ENCODE peak calls at places on chromosomes 11 and 22, in four cellular contexts. A, F, D and N are unnamed samples.

GRCh38 chr11:63858628-63859550 is 20.0 kb downstream of the MARK2 start:
- DNase-seq in A (peak; percentile 82), F (peak; percentile 72), D (no peak), N (peak; percentile 51)

GRCh38 chr11:44030276-44030932 is 17.4 kb upstream of the ACCSL start:
- DNase-seq in A (peak; percentile 94), F (no peak), D (no peak), N (no peak)

GRCh38 chr11:69301491-69302401 is 7.8 kb downstream of the MYEOV start:
- DNase-seq in A (peak; percentile 90), D (no peak), F (no peak), N (peak; percentile 74)

GRCh38 chr22:38543822-38544221 is 26.2 kb downstream of the DMC1 start:
- DNase-seq in F (no peak), D (no peak), A (no peak), N (no peak)

GRCh38 chr22:42799462-42800405 is 57.3 kb downstream of the ARFGAP3 start:
- DNase-seq in A (peak; percentile 23), D (no peak), F (no peak), N (no peak)

GRCh38 chr11:45617886-45618601 is 47.4 kb downstream of the CHST1 start:
- DNase-seq in F (no peak), A (no peak), D (no peak), N (no peak)

GRCh38 chr22:38187413-38188212 is 6.0 kb upstream of the PLA2G6 start:
- DNase-seq in A (peak; percentile 56), F (no peak), D (no peak), N (no peak)

GRCh38 chr11:104343578-104343977 is 179.6 kb upstream of the PDGFD start:
- DNase-seq in F (no peak), D (no peak), A (peak; percentile 11), N (no peak)

GRCh38 chr11:60786811-60787567 is 1.9 kb downstream of the MS4A10 start:
- DNase-seq in F (peak; percentile 86), A (peak; percentile 92), D (no peak), N (peak; percentile 61)

GRCh38 chr22:36281726-36282077 is 28.8 kb downstream of the APOL1 start:
- DNase-seq in D (no peak), F (no peak), A (no peak), N (no peak)

GRCh38 chr11:114308689-114309089 is 12.5 kb downstream of the NNMT start:
- DNase-seq in F (no peak), A (peak; percentile 87), D (no peak), N (no peak)

GRCh38 chr11:23406131-23406819 is 546.0 kb upstream of the CCDC179 start:
- DNase-seq in F (no peak), A (no peak), D (no peak), N (no peak)

GRCh38 chr11:59097113-59097708 is 9.8 kb upstream of the FAM111B start:
- DNase-seq in A (peak; percentile 66), D (peak; percentile 29), F (peak; percentile 60), N (peak; percentile 67)

GRCh38 chr11:103534191-103534590 is 425.0 kb downstream of the DYNC2H1 start:
- DNase-seq in D (no peak), F (no peak), A (no peak), N (no peak)

GRCh38 chr22:20112623-20113511 is 3.0 kb upstream of the RANBP1 start:
- DNase-seq in F (peak; percentile 54), A (no peak), D (no peak), N (no peak)

GRCh38 chr22:19884161-19884953 is 29.7 kb upstream of the GNB1L start:
- DNase-seq in A (no peak), F (peak; percentile 54), D (no peak), N (no peak)

DNA sequence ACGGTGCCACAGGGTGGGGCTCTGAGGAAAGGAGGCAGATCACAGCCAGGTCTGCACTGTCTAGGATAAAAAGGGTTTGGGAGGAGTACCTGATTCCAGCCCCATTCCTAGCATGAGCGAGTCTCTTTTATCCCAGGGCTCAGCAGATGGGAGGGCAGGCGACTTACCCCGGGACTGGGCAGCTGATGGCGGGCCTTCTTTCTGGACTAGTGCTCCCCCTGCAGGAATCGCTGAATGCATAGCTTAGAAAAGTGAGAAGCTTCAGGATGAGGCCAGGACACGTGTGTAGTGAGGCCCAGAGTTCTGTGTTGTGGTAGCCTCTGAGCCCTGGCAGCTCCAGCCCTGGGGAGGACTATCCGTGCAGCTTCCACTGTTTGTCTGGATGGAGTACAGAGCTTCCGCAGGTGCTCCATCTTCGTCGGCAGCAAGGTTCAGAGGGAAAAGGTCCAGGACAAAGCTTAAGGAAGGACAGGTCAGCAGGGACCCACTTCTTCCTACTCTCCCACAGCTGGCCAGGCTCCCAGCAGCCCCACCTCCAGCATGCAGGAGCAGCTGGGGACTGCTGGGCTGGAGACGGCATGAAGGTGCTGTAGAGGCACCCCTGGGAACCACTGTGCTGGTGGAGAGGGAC is 30.4 kb downstream of the COMMD9 start:
- DNase-seq in F (peak; percentile 69), D (peak; percentile 24), A (peak; percentile 80), N (no peak)
- TF ChIP-seq CTCF in F (peak; percentile 53), D (peak; percentile 63), A (peak; percentile 83), N (no peak)

GRCh38 chr22:41197046-41197807 is 7.9 kb upstream of the L3MBTL2 start:
- DNase-seq in A (peak; percentile 27), D (peak; percentile 77), F (peak; percentile 91), N (peak; percentile 89)
- TF ChIP-seq CTCF in A (no peak), D (peak; percentile 8), F (no peak), N (no peak)

GRCh38 chr22:43923631-43924548 is at the start of gene PNPLA3:
- DNase-seq in D (peak; percentile 68), F (peak; percentile 92), A (peak; percentile 75), N (peak; percentile 89)
- TF ChIP-seq CTCF in D (no peak), F (no peak), A (no peak), N (no peak)

GRCh38 chr11:131447268-131447667 is 76.9 kb downstream of the NTM start:
- DNase-seq in A (no peak), D (no peak), F (no peak), N (no peak)
- TF ChIP-seq CTCF in A (no peak), D (no peak), F (no peak), N (no peak)

GRCh38 chr22:30383061-30383460 is 4.2 kb downstream of the RNF215 start:
- DNase-seq in F (no peak), D (no peak), A (no peak), N (no peak)
- TF ChIP-seq CTCF in F (no peak), D (no peak), A (no peak), N (no peak)

DNA sequence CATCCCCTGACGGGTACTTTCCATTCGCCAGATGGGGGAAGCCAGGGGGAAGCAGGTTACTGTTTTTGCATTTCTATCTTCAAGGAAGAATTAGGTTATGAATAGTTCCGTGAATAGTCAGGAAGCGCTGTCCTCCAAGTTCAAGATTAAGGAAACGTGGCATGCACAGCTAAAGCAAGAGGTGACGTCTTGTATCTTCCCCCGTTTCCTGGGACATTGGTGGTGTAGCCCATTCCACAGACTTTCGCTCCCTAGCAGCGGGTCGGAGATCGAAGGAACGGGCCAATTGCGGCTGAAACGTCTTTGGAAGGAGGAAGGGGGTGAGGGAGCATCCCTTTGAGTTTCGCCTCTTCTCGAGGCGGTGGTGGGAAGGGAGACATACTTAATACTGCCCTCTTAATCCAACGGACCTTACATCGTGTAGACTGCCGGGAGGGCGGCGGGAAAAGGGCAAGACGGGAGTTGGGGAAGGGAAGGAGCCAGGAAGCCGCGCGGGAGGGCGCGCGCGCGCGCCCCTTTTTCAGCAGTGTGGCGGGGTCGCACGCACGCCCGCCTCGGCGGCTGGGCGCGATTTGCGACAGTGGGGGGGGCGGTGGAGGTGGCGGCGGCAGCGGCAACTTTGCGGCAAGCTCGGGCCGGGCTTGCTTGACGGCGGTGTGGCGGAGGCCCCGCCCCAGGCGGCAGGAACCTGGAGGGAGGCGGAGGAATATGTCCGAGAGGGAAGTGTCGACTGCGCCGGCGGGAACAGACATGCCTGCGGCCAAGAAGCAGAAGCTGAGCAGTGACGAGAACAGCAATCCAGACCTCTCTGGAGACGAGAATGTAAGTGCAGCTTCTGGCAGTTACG is at the start of gene EED:
- DNase-seq in D (peak; percentile 98), F (peak; percentile 98), A (peak; percentile 89), N (peak; percentile 98)
- TF ChIP-seq CTCF in D (no peak), F (no peak), A (no peak), N (no peak)

GRCh38 chr11:62705401-62705800 is 1.8 kb downstream of the BSCL2 start:
- DNase-seq in D (no peak), F (no peak), A (no peak), N (peak; percentile 33)
- TF ChIP-seq CTCF in D (no peak), F (no peak), A (no peak), N (no peak)

DNA sequence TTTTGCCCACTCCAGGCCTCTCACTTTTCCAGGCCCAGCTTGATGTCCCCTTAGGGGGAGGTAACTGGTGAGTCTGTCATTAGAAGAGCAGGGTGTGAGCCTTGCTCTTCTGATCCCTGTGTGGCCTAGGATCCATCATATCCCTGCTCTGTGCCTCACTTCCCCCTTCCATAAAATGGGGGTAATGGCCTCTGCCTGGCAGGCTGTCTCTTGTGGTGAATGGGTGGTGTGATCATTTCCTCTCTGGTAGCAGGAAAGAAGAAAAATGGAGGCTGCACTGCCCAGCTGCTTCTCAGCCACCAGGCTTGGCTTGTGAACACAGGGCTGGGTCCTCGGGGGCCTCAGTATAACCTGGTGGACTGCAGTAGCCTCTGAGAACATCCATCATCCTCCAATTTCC is 5.6 kb downstream of the ARHGEF17 start:
- DNase-seq in D (no peak), A (no peak), F (peak; percentile 39), N (no peak)
- TF ChIP-seq CTCF in D (no peak), A (no peak), F (no peak), N (no peak)

DNA sequence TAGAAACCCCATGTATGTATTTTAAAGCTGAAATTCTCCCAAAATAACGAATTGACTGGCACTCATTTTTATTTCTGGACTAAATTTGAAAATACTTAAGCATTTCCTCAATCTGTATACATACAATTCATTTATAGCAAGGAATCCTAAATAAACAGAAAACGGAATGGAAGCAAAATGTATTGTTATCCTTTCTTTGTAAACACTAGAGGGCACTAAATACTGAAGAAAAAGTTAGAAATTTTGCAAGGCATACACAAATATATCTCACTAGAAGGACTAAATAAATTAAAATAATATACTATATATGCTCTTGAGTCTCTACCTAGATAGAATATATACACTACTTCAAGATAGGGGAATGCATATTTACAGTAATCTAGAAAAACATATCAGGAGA is 23.1 kb upstream of the ANO5 start:
- DNase-seq in A (no peak), F (no peak), D (no peak), N (no peak)
- TF ChIP-seq CTCF in A (peak; percentile 15), F (peak; percentile 55), D (peak; percentile 27), N (no peak)